ENCODE peak calls at places on chromosomes 4 and X, in six cellular contexts. X is endothelial cell of umbilical vein, D is breast epithelium, E is Panc1, I is HCT116, N is upper lobe of left lung. J is an unnamed sample.

GRCh38 chrX:132367984-132368383 is 120.9 kb downstream of the MBNL3 start:
- DNase-seq in X (no peak), D (no peak), E (no peak), I (no peak), N (no peak), J (no peak)

GRCh38 chr4:172998527-172999469 is 169.8 kb upstream of the GALNT7 start:
- DNase-seq in X (peak; percentile 30), D (no peak), E (no peak), I (no peak), N (no peak), J (no peak)

GRCh38 chr4:112842513-112842912 is 205.6 kb downstream of the LARP7 start:
- DNase-seq in X (no peak), D (no peak), E (no peak), I (no peak), N (no peak), J (no peak)

GRCh38 chr4:139576219-139576618 is 20.2 kb upstream of the SETD7 start:
- DNase-seq in X (no peak), D (no peak), E (no peak), I (no peak), N (no peak), J (no peak)

GRCh38 chrX:128759745-128760144 is 707.5 kb upstream of the ACTRT1 start:
- DNase-seq in X (no peak), D (no peak), E (peak; percentile 27), I (no peak), N (no peak), J (no peak)

GRCh38 chrX:71181910-71182799 is 37.5 kb downstream of the NLGN3 start:
- DNase-seq in X (peak; percentile 95), D (peak; percentile 88), E (peak; percentile 88), I (peak; percentile 93), N (peak; percentile 89), J (peak; percentile 96)

GRCh38 chrX:16708016-16708415 is 4.5 kb downstream of the CTPS2 start:
- DNase-seq in X (no peak), D (no peak), E (no peak), I (no peak), N (no peak), J (no peak)

GRCh38 chr4:149102765-149103164 is 660.6 kb upstream of the NR3C2 start:
- DNase-seq in X (no peak), D (no peak), E (no peak), I (no peak), N (no peak), J (no peak)

GRCh38 chr4:154010377-154010776 is 221.5 kb upstream of the SFRP2 start:
- DNase-seq in X (no peak), D (peak; percentile 38), E (no peak), I (no peak), N (no peak), J (no peak)

GRCh38 chr4:4717692-4718091 is 141.8 kb upstream of the MSX1 start:
- DNase-seq in X (no peak), D (no peak), E (no peak), I (no peak), N (no peak), J (no peak)

GRCh38 chr4:87884976-87885574 is 52.3 kb downstream of the MEPE start:
- DNase-seq in X (no peak), D (no peak), E (no peak), I (no peak), N (no peak), J (no peak)

GRCh38 chr4:186840771-186841301 is 117.2 kb upstream of the FAT1 start:
- DNase-seq in X (no peak), D (no peak), E (peak; percentile 33), I (peak; percentile 52), N (no peak), J (no peak)

GRCh38 chr4:55993994-55994657 is 45.4 kb downstream of the CEP135 start:
- DNase-seq in X (no peak), D (no peak), E (no peak), I (no peak), N (no peak), J (no peak)

GRCh38 chrX:47631676-47632075 is 1.9 kb upstream of the CFP start:
- DNase-seq in X (no peak), D (no peak), E (no peak), I (no peak), N (no peak), J (no peak)

GRCh38 chr4:105895609-105896460 is 564 bp downstream of the NPNT start:
- DNase-seq in X (no peak), D (no peak), E (no peak), I (no peak), N (peak; percentile 67), J (no peak)

GRCh38 chr4:36374836-36375511 is 93.6 kb downstream of the DTHD1 start:
- DNase-seq in X (no peak), D (no peak), E (no peak), I (no peak), N (no peak), J (no peak)

GRCh38 chr4:146927710-146928109 is 18.0 kb downstream of the TTC29 start:
- DNase-seq in X (no peak), D (no peak), E (no peak), I (no peak), N (no peak), J (no peak)

GRCh38 chrX:129791336-129791735 is 11.6 kb downstream of the SASH3 start:
- DNase-seq in X (no peak), D (no peak), E (no peak), I (no peak), N (peak; percentile 18), J (no peak)

GRCh38 chrX:40622741-40623536 is at the start of gene MPC1L:
- DNase-seq in X (no peak), D (no peak), E (no peak), I (no peak), N (no peak), J (no peak)

GRCh38 chrX:38929966-38930421 is 128.7 kb downstream of the MID1IP1 start:
- DNase-seq in X (no peak), D (no peak), E (no peak), I (no peak), N (no peak), J (no peak)
- TF ChIP-seq POLR2AphosphoS5 in X (no peak), D (no peak), E (no peak), I (no peak), N (no peak), J (no peak)

GRCh38 chr4:70754990-70755688 is 33.4 kb downstream of the RUFY3 start:
- DNase-seq in X (no peak), D (no peak), E (no peak), I (no peak), N (no peak), J (no peak)
- H3K4me3 ChIP-seq in X (no peak overlapping the region), D (no peak overlapping the region), E (no peak overlapping the region), I (no peak overlapping the region), N (no peak overlapping the region), J (no peak overlapping the region)

GRCh38 chrX:154370300-154370881 is 4.0 kb downstream of the FLNA start:
- DNase-seq in X (peak; percentile 26), D (no peak), E (no peak), I (no peak), N (no peak), J (no peak)
- H3K4me1 ChIP-seq in X (peaks cover 30% of the 10 kb centered on the region), D (no peaks in the 10 kb centered on the region), E (peaks cover 31% of the 10 kb centered on the region), I (peaks cover 14% of the 10 kb centered on the region), N (peaks cover 31% of the 10 kb centered on the region), J (peaks cover 49% of the 10 kb centered on the region)

GRCh38 chrX:97751735-97752134 is 868.0 kb downstream of the RPA4 start:
- DNase-seq in X (no peak), D (no peak), E (no peak), I (no peak), N (no peak), J (no peak)

GRCh38 chrX:97751016-97751415 is 867.3 kb downstream of the RPA4 start:
- DNase-seq in X (no peak), D (no peak), E (no peak), I (no peak), N (no peak), J (no peak)

DNA sequence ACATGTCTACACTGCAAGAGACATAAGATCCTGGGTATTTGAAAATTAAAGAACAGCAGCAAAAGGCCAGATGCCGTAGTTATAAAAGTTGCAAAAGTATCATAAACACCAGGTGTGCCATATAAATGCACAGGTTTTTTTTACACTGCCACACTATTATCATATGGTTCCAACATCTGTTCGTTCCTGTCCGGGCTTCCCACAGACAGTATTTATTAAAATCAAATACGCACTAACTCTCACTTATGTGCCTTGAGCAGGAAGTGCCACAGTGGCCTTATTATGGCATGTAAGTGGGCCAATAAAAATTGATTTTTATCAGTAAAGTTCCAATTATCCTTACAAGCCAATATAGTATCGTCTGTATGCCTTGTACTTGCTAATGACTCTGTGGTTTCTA is 873.2 kb downstream of the RPA4 start:
- DNase-seq in X (no peak), D (no peak), E (no peak), I (no peak), N (no peak), J (no peak)
- TF ChIP-seq POLR2AphosphoS5 in X (no peak), D (no peak), E (no peak), I (no peak), N (no peak), J (no peak)

DNA sequence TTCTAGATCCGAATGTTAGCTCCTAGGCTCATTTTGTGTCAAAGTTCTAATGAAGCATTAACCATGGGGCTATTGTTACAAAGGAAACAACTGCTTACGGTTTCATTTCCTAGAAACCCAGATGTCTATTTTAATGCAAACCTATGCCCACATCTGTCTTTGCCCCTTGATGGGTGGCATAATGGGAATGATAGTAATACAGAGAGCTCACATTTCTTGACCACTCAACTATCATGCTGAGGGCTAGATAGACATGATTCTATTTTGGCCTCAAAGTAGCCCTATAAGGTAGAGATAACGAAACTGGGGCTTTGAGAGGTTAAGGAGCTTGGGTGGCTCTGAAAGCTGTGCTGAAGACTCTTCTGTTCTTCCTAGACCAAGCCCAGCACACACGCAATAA is 1.9 kb downstream of the TLR7 start:
- DNase-seq in X (no peak), D (no peak), E (no peak), I (no peak), N (no peak), J (no peak)
- H3K4me3 ChIP-seq in X (no peak overlapping the region), D (no peak overlapping the region), E (no peak overlapping the region), I (no peak overlapping the region), N (no peak overlapping the region), J (no peak overlapping the region)

GRCh38 chr4:38004887-38005286 is 44.7 kb downstream of the PTTG2 start:
- DNase-seq in X (no peak), D (no peak), E (no peak), I (no peak), N (no peak), J (no peak)

GRCh38 chr4:38003628-38004027 is 43.4 kb downstream of the PTTG2 start:
- DNase-seq in X (no peak), D (no peak), E (no peak), I (no peak), N (no peak), J (no peak)

GRCh38 chr4:38003102-38003501 is 42.9 kb downstream of the PTTG2 start:
- DNase-seq in X (no peak), D (no peak), E (no peak), I (no peak), N (no peak), J (no peak)

GRCh38 chr4:38002451-38003071 is 42.4 kb downstream of the PTTG2 start:
- DNase-seq in X (peak; percentile 3), D (no peak), E (no peak), I (no peak), N (no peak), J (no peak)

GRCh38 chr4:38004062-38004461 is 43.9 kb downstream of the PTTG2 start:
- DNase-seq in X (no peak), D (no peak), E (no peak), I (no peak), N (no peak), J (no peak)
- H3K4me1 ChIP-seq in X (no peaks in the 10 kb centered on the region), D (no peaks in the 10 kb centered on the region), E (no peaks in the 10 kb centered on the region), I (no peaks in the 10 kb centered on the region), N (peaks cover 11% of the 10 kb centered on the region), J (peaks cover 41% of the 10 kb centered on the region)

J was measured in esophagus muscularis mucosa.